ENCODE peak calls at places on chromosome 4, in five cellular contexts. C is SK-N-SH, Y is tibial nerve, Z is K562, L is A549. O is an unnamed sample.

GRCh38 chr4:111806331-111806730 is 338.9 kb upstream of the FAM241A start:
- DNase-seq in C (peak; percentile 7), Y (no peak), Z (no peak), L (peak; percentile 16), O (no peak)

GRCh38 chr4:106109929-106110328 is 206.1 kb downstream of the TBCK start:
- DNase-seq in L (no peak), C (no peak), Z (no peak), Y (no peak), O (no peak)

GRCh38 chr4:7424553-7425111 is 10.1 kb downstream of the PSAPL1 start:
- DNase-seq in Z (no peak), L (no peak), Y (no peak), C (peak; percentile 22), O (peak; percentile 44)

GRCh38 chr4:15040916-15041463 is 38.7 kb downstream of the CPEB2 start:
- DNase-seq in L (no peak), Y (no peak), C (no peak), Z (no peak), O (no peak)

GRCh38 chr4:159401791-159402380 is 299.0 kb downstream of the RAPGEF2 start:
- DNase-seq in Y (no peak), Z (no peak), L (no peak), C (no peak), O (no peak)

GRCh38 chr4:114087596-114088230 is 108.3 kb upstream of the ARSJ start:
- DNase-seq in C (no peak), L (no peak), Z (no peak), Y (no peak), O (no peak)

GRCh38 chr4:118920247-118920646 is 31.6 kb downstream of the SYNPO2 start:
- DNase-seq in Y (no peak), Z (no peak), L (no peak), C (no peak), O (no peak)

GRCh38 chr4:1485280-1485679 is 79.0 kb upstream of the NKX1-1 start:
- DNase-seq in C (no peak), L (no peak), Y (no peak), Z (no peak), O (no peak)

GRCh38 chr4:46390353-46391058 is 578 bp upstream of the GABRA2 start:
- DNase-seq in Y (no peak), C (no peak), L (no peak), Z (no peak), O (no peak)

GRCh38 chr4:16205298-16206164 is 20.7 kb downstream of the TAPT1 start:
- DNase-seq in Z (peak; percentile 25), L (peak; percentile 14), C (peak; percentile 48), Y (no peak), O (no peak)

GRCh38 chr4:128221556-128221955 is 66.1 kb downstream of the PGRMC2 start:
- DNase-seq in Y (no peak), C (no peak), L (no peak), Z (no peak), O (no peak)

GRCh38 chr4:174405923-174406322 is 116.4 kb downstream of the HPGD start:
- DNase-seq in C (no peak), L (no peak), Y (no peak), Z (no peak), O (no peak)

GRCh38 chr4:23911675-23912455 is 22.0 kb upstream of the PPARGC1A start:
- DNase-seq in C (no peak), Y (no peak), L (no peak), Z (no peak), O (no peak)

GRCh38 chr4:159107203-159107921 is 4.5 kb downstream of the RAPGEF2 start:
- DNase-seq in Y (no peak), Z (no peak), L (no peak), C (no peak), O (no peak)

GRCh38 chr4:73589261-73589847 is 30.9 kb downstream of the RASSF6 start:
- DNase-seq in C (no peak), Z (no peak), L (no peak), Y (no peak), O (no peak)

GRCh38 chr4:168651864-168652263 is 155.0 kb downstream of the PALLD start:
- DNase-seq in Z (no peak), Y (no peak), C (no peak), L (no peak), O (no peak)

GRCh38 chr4:101421393-101421792 is 74.1 kb upstream of the PPP3CA start:
- DNase-seq in C (no peak), Z (no peak), L (no peak), Y (no peak), O (no peak)

GRCh38 chr4:101885574-101885973 is 95.0 kb downstream of the BANK1 start:
- DNase-seq in L (no peak), C (no peak), Y (no peak), Z (no peak), O (no peak)

GRCh38 chr4:71338846-71339593 is at the start of gene SLC4A4:
- DNase-seq in Z (no peak), L (no peak), C (no peak), Y (no peak), O (no peak)

GRCh38 chr4:2962614-2963184 is 507 bp downstream of the NOP14 start:
- DNase-seq in Z (no peak), L (no peak), Y (peak; percentile 20), C (no peak), O (no peak)

GRCh38 chr4:112280657-112281056 is 5.0 kb downstream of the TIFA start:
- DNase-seq in L (no peak), Z (no peak), C (no peak), Y (no peak), O (no peak)

GRCh38 chr4:22457348-22457747 is 58.5 kb downstream of the ADGRA3 start:
- DNase-seq in Y (no peak), Z (no peak), C (no peak), L (no peak), O (no peak)

GRCh38 chr4:106056914-106057313 is 161.6 kb downstream of the NPNT start:
- DNase-seq in L (no peak), C (no peak), Z (no peak), Y (no peak), O (no peak)

GRCh38 chr4:168765726-168766125 is 244.3 kb downstream of the CBR4 start:
- DNase-seq in Z (no peak), C (no peak), Y (no peak), L (no peak), O (no peak)

GRCh38 chr4:172042714-172043114 is 229.5 kb downstream of the GALNTL6 start:
- DNase-seq in Y (no peak), Z (no peak), L (no peak), C (no peak), O (no peak)

GRCh38 chr4:185909959-185910358 is 98.0 kb upstream of the SORBS2 start:
- DNase-seq in Z (no peak), C (no peak), Y (no peak), L (no peak), O (no peak)

GRCh38 chr4:151745727-151746231 is 15.0 kb downstream of the GATB start:
- DNase-seq in Z (peak; percentile 18), L (no peak), Y (no peak), C (no peak), O (no peak)

GRCh38 chr4:155468282-155468681 is 91.5 kb upstream of the MAP9 start:
- DNase-seq in C (no peak), L (no peak), Y (no peak), Z (no peak), O (no peak)

GRCh38 chr4:182749768-182750167 is 167.4 kb downstream of the DCTD start:
- DNase-seq in Y (no peak), L (no peak), C (no peak), Z (no peak), O (no peak)

GRCh38 chr4:182748283-182748682 is 168.9 kb downstream of the DCTD start:
- DNase-seq in C (no peak), L (no peak), Z (no peak), Y (no peak), O (no peak)

GRCh38 chr4:182748949-182749348 is 168.2 kb downstream of the DCTD start:
- DNase-seq in Y (no peak), C (no peak), Z (no peak), L (no peak), O (no peak)

GRCh38 chr4:182745268-182745667 is 171.9 kb downstream of the DCTD start:
- DNase-seq in C (peak; percentile 41), Z (no peak), Y (no peak), L (no peak), O (no peak)

GRCh38 chr4:182746876-182747275 is 170.3 kb downstream of the DCTD start:
- DNase-seq in Y (no peak), Z (no peak), C (no peak), L (no peak), O (no peak)
- TF ChIP-seq CTCF in Y (no peak), Z (no peak), C (no peak), L (no peak), O (no peak)

DNA sequence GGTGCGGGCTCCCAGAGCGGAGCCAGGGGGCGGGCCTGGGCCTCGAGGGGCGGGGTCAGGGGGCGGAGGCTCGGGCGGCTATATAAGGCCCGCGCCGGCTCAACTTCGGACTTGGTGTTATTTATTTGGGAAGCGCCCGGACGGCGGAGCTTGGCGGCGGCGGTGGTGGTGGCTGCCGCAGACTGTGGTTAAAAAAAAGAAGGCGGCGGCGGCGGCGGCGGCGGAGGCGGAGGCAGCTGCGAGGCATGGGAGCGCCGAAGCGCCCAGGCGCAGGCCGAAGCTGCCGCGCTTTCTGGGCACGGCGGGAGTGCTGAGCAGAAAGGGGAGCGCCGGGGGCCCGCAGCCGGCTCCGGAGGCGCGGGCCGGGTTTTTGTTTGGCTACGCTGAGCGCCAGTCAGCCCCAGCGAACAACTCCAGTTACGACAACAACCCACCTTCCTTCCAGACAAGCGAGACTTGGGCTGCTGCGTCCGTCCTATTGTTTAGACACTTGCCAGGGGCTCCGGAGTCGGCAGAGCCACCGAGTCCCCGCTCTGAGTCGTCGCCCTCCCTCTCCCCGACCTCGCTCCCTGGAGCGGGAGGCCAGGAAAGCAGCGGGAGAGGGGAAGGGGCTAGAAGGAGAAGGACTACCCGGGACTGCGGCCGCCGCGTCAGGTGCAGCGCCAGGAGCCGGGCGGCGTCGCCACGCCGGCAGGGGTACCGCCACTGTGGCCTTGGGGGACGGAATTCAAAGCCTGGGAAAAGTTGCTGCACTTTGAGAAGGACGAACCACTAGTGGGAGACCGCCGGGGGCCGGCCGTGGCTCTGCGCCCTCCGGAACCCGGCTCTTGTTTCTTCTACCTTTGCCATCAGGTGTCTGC is at the start of gene SLIT2:
- DNase-seq in Z (peak; percentile 47), Y (peak; percentile 65), C (peak; percentile 96), L (peak; percentile 18), O (peak; percentile 94)
- TF ChIP-seq EP300 in Z (no peak), Y (peak; percentile 96), C (no peak), L (no peak), O (no peak)

DNA sequence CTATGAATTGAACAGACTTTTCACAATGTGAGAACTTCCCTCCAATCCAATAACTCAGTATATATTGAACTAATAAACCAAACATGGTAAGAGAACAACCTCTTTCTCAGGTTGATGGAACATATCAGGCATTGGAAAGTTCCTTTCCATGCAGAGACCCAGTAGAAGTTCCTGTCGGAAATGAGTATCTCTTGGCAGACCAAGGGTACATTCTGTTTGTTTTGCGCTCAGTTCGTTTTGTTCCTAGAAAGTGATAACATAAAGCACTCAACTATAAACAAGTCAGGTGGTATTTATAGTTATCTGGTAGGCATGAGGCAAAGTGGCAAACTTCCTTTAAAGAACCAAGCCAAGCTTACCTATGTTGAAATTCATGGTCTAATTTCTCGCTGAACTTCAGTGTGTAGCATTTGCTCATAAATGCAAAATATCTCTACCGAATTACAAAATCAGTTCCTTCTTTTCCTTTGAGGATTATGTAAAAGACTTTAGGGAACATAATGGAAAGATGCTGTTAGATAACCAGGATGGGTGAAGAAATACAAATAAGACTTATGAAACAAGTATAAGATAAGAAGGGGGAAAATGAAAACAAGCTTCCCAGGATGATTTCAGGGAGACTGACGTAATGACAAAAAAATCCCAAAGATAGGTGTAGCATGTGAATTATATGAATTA is 120.3 kb downstream of the ARHGAP24 start:
- DNase-seq in Z (no peak), C (no peak), Y (no peak), L (no peak), O (no peak)
- H3K27ac ChIP-seq in Z (no peak overlapping the region), C (no peak overlapping the region), Y (peak overlapping the region; percentile 23), L (no peak overlapping the region), O (no peak overlapping the region)

GRCh38 chr4:84582302-84582987 is 482 bp upstream of the CDS1 start:
- DNase-seq in Z (peak; percentile 96), C (peak; percentile 88), L (peak; percentile 68), Y (peak; percentile 71), O (peak; percentile 93)
- TF ChIP-seq CTCF in Z (no peak), C (no peak), L (no peak), Y (no peak), O (no peak)

O was measured in suprapubic skin.